ENCODE peak calls at places on chromosomes 7 and 10, in four cellular contexts. One of them, this sample, is unnamed.

GRCh38 chr7:2003451-2003930 is 229.3 kb downstream of the MAD1L1 start:
- DNase-seq in IMR-90: no peak
- DNase-seq in SJSA1: no peak
- DNase-seq in CD8-positive, alpha-beta memory T cell: no peak
- DNase-seq in this sample: no peak

GRCh38 chr10:12350167-12350872 is 973 bp downstream of the CAMK1D start:
- DNase-seq in IMR-90: peak; percentile 45
- DNase-seq in SJSA1: no peak
- DNase-seq in CD8-positive, alpha-beta memory T cell: peak; percentile 22
- DNase-seq in this sample: peak; percentile 54

GRCh38 chr7:131843862-131844261 is 287.4 kb upstream of the PODXL start:
- DNase-seq in IMR-90: peak; percentile 17
- DNase-seq in CD8-positive, alpha-beta memory T cell: no peak
- DNase-seq in SJSA1: no peak
- DNase-seq in this sample: no peak

GRCh38 chr7:133629696-133630095 is 376.8 kb downstream of the EXOC4 start:
- DNase-seq in IMR-90: peak; percentile 50
- DNase-seq in CD8-positive, alpha-beta memory T cell: no peak
- DNase-seq in SJSA1: no peak
- DNase-seq in this sample: no peak

GRCh38 chr10:109922976-109923921 is at the start of gene XPNPEP1:
- DNase-seq in SJSA1: peak; percentile 85
- DNase-seq in IMR-90: peak; percentile 83
- DNase-seq in CD8-positive, alpha-beta memory T cell: peak; percentile 75
- DNase-seq in this sample: peak; percentile 78

GRCh38 chr7:71976670-71977069 is 435.5 kb downstream of the CALN1 start:
- DNase-seq in SJSA1: no peak
- DNase-seq in IMR-90: no peak
- DNase-seq in CD8-positive, alpha-beta memory T cell: no peak
- DNase-seq in this sample: no peak

GRCh38 chr10:37713132-37713501 is 144.3 kb downstream of the ZNF248 start:
- DNase-seq in CD8-positive, alpha-beta memory T cell: no peak
- DNase-seq in IMR-90: no peak
- DNase-seq in SJSA1: no peak
- DNase-seq in this sample: no peak

GRCh38 chr7:118104812-118105441 is 79.0 kb upstream of the LSM8 start:
- DNase-seq in SJSA1: no peak
- DNase-seq in IMR-90: peak; percentile 40
- DNase-seq in CD8-positive, alpha-beta memory T cell: no peak
- DNase-seq in this sample: peak; percentile 4

GRCh38 chr7:113521468-113521867 is 397.3 kb downstream of the PPP1R3A start:
- DNase-seq in IMR-90: peak; percentile 8
- DNase-seq in CD8-positive, alpha-beta memory T cell: no peak
- DNase-seq in SJSA1: no peak
- DNase-seq in this sample: no peak

GRCh38 chr10:6275022-6275997 is 72.6 kb downstream of the PFKFB3 start:
- DNase-seq in IMR-90: peak; percentile 99
- DNase-seq in SJSA1: peak; percentile 99
- DNase-seq in CD8-positive, alpha-beta memory T cell: peak; percentile 85
- DNase-seq in this sample: peak; percentile 67

GRCh38 chr7:1136841-1137516 is 23.0 kb downstream of the ZFAND2A start:
- DNase-seq in SJSA1: no peak
- DNase-seq in IMR-90: no peak
- DNase-seq in CD8-positive, alpha-beta memory T cell: no peak
- DNase-seq in this sample: peak; percentile 16

GRCh38 chr7:30730996-30731395 is 20.9 kb upstream of the INMT start:
- DNase-seq in CD8-positive, alpha-beta memory T cell: no peak
- DNase-seq in SJSA1: no peak
- DNase-seq in IMR-90: no peak
- DNase-seq in this sample: no peak

GRCh38 chr7:2853147-2853546 is 9.0 kb upstream of the GNA12 start:
- DNase-seq in IMR-90: peak; percentile 50
- DNase-seq in CD8-positive, alpha-beta memory T cell: no peak
- DNase-seq in SJSA1: no peak
- DNase-seq in this sample: no peak

GRCh38 chr7:127252380-127252718 is 392 bp downstream of the GRM8 start:
- DNase-seq in CD8-positive, alpha-beta memory T cell: no peak
- DNase-seq in SJSA1: no peak
- DNase-seq in IMR-90: no peak
- DNase-seq in this sample: no peak

GRCh38 chr10:58765905-58766304 is 253.2 kb downstream of the BICC1 start:
- DNase-seq in IMR-90: no peak
- DNase-seq in SJSA1: no peak
- DNase-seq in CD8-positive, alpha-beta memory T cell: no peak
- DNase-seq in this sample: no peak

GRCh38 chr10:44974628-44975431 is 3.8 kb downstream of the DEPP1 start:
- DNase-seq in SJSA1: peak; percentile 78
- DNase-seq in CD8-positive, alpha-beta memory T cell: peak; percentile 60
- DNase-seq in IMR-90: no peak
- DNase-seq in this sample: peak; percentile 64

GRCh38 chr7:135281363-135281949 is 47.8 kb downstream of the STRA8 start:
- DNase-seq in CD8-positive, alpha-beta memory T cell: peak; percentile 55
- DNase-seq in IMR-90: peak; percentile 87
- DNase-seq in SJSA1: peak; percentile 79
- DNase-seq in this sample: peak; percentile 91

GRCh38 chr7:42096681-42097637 is 140.1 kb downstream of the GLI3 start:
- DNase-seq in SJSA1: no peak
- DNase-seq in IMR-90: peak; percentile 53
- DNase-seq in CD8-positive, alpha-beta memory T cell: no peak
- DNase-seq in this sample: no peak

GRCh38 chr7:68155676-68156075 is 1159.0 kb downstream of the TYW1 start:
- DNase-seq in SJSA1: no peak
- DNase-seq in CD8-positive, alpha-beta memory T cell: no peak
- DNase-seq in IMR-90: no peak
- DNase-seq in this sample: no peak

GRCh38 chr10:89414879-89415821 is 782 bp downstream of the IFIT5 start:
- DNase-seq in CD8-positive, alpha-beta memory T cell: peak; percentile 35
- DNase-seq in SJSA1: peak; percentile 68
- DNase-seq in IMR-90: peak; percentile 32
- DNase-seq in this sample: peak; percentile 62

GRCh38 chr10:7887417-7887816 is 69.1 kb downstream of the TAF3 start:
- DNase-seq in IMR-90: peak; percentile 82
- DNase-seq in CD8-positive, alpha-beta memory T cell: no peak
- DNase-seq in SJSA1: no peak
- DNase-seq in this sample: no peak

GRCh38 chr7:65449505-65449852 is 75.8 kb downstream of the ZNF92 start:
- DNase-seq in IMR-90: no peak
- DNase-seq in SJSA1: no peak
- DNase-seq in CD8-positive, alpha-beta memory T cell: no peak
- DNase-seq in this sample: no peak

GRCh38 chr7:80287400-80288174 is 153.0 kb downstream of the GNAI1 start:
- DNase-seq in SJSA1: no peak
- DNase-seq in IMR-90: no peak
- DNase-seq in CD8-positive, alpha-beta memory T cell: no peak
- DNase-seq in this sample: no peak
- H3K27ac ChIP-seq in SJSA1: peak overlapping the region; percentile 12
- H3K27ac ChIP-seq in IMR-90: no peak overlapping the region
- H3K27ac ChIP-seq in CD8-positive, alpha-beta memory T cell: no peak overlapping the region
- H3K27ac ChIP-seq in this sample: no peak overlapping the region

GRCh38 chr7:121609208-121609607 is 213.1 kb upstream of the FAM3C start:
- DNase-seq in SJSA1: no peak
- DNase-seq in IMR-90: no peak
- DNase-seq in CD8-positive, alpha-beta memory T cell: no peak
- DNase-seq in this sample: no peak

GRCh38 chr7:121608785-121609184 is 212.7 kb upstream of the FAM3C start:
- DNase-seq in CD8-positive, alpha-beta memory T cell: no peak
- DNase-seq in IMR-90: no peak
- DNase-seq in SJSA1: no peak
- DNase-seq in this sample: no peak

GRCh38 chr7:121603886-121604285 is 207.8 kb upstream of the FAM3C start:
- DNase-seq in IMR-90: no peak
- DNase-seq in CD8-positive, alpha-beta memory T cell: no peak
- DNase-seq in SJSA1: no peak
- DNase-seq in this sample: no peak

GRCh38 chr7:121604627-121605296 is 208.7 kb upstream of the FAM3C start:
- DNase-seq in SJSA1: no peak
- DNase-seq in IMR-90: no peak
- DNase-seq in CD8-positive, alpha-beta memory T cell: no peak
- DNase-seq in this sample: no peak

DNA sequence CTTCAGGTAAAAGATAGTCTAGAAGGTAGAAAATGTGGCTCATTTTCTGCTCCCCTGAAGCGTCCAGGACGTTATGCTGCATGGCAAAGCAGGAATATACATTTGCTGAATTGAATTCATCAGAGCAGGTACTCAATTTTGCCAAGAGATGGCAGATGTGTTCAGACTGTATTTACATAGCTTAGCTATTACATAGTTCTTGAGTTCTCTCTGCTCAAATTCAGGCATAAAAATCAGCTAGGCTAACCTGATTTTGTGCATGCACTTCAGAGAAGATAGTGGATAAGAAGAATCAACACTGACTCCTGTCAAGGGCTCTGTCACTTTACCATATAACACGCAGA is 209.2 kb upstream of the FAM3C start:
- DNase-seq in CD8-positive, alpha-beta memory T cell: no peak
- DNase-seq in SJSA1: no peak
- DNase-seq in IMR-90: peak; percentile 6
- DNase-seq in this sample: no peak
- H3K27ac ChIP-seq in CD8-positive, alpha-beta memory T cell: no peak overlapping the region
- H3K27ac ChIP-seq in SJSA1: no peak overlapping the region
- H3K27ac ChIP-seq in IMR-90: no peak overlapping the region
- H3K27ac ChIP-seq in this sample: no peak overlapping the region

DNA sequence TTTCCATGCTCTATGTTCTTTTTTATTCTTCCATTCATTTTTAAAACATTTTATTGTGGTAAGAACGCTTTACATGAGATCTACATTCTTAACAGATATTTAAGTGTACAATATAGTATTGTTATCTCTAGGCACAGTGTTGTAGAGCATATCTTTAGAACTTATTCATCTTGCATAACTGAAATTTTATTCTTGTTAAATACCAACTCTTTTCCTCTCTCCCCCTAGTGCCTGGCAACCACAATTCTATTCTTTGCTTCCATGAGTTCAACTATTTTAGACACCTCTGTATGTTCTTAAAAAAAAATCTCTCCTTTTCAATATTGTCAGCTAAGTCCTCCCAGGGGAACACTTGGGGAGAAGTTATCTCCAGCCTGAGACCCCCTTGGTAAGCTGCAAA is 67.1 kb upstream of the HABP2 start:
- DNase-seq in CD8-positive, alpha-beta memory T cell: no peak
- DNase-seq in IMR-90: no peak
- DNase-seq in SJSA1: no peak
- DNase-seq in this sample: no peak
- H3K27ac ChIP-seq in CD8-positive, alpha-beta memory T cell: no peak overlapping the region
- H3K27ac ChIP-seq in IMR-90: no peak overlapping the region
- H3K27ac ChIP-seq in SJSA1: no peak overlapping the region
- H3K27ac ChIP-seq in this sample: no peak overlapping the region

GRCh38 chr10:95408931-95409873 is 118.4 kb upstream of the PDLIM1 start:
- DNase-seq in IMR-90: no peak
- DNase-seq in CD8-positive, alpha-beta memory T cell: no peak
- DNase-seq in SJSA1: no peak
- DNase-seq in this sample: no peak
- H3K27ac ChIP-seq in IMR-90: no peak overlapping the region
- H3K27ac ChIP-seq in CD8-positive, alpha-beta memory T cell: no peak overlapping the region
- H3K27ac ChIP-seq in SJSA1: no peak overlapping the region
- H3K27ac ChIP-seq in this sample: no peak overlapping the region

This sample was measured in CD4-positive, CD25-positive, alpha-beta regulatory T cell.